ENCODE peak calls at places on chromosomes 12 and 14, in four cellular contexts. One of them, this sample, is unnamed.

GRCh38 chr12:107327783-107328182 is 234.4 kb upstream of the CRY1 start:
- DNase-seq in astrocyte of the cerebellum: no peak
- DNase-seq in CD14-positive monocyte: no peak
- DNase-seq in PC-9: no peak
- DNase-seq in this sample: peak

GRCh38 chr14:104542871-104543830 is 36.4 kb upstream of the C14orf180 start:
- DNase-seq in astrocyte of the cerebellum: no peak
- DNase-seq in CD14-positive monocyte: peak
- DNase-seq in PC-9: no peak
- DNase-seq in this sample: no peak

GRCh38 chr14:61563880-61564622 is 131.3 kb upstream of the HIF1A start:
- DNase-seq in astrocyte of the cerebellum: no peak
- DNase-seq in CD14-positive monocyte: no peak
- DNase-seq in PC-9: no peak
- DNase-seq in this sample: no peak

GRCh38 chr12:77625441-77625840 is 205.3 kb upstream of the NAV3 start:
- DNase-seq in astrocyte of the cerebellum: peak
- DNase-seq in CD14-positive monocyte: no peak
- DNase-seq in PC-9: no peak
- DNase-seq in this sample: peak

GRCh38 chr14:61646366-61647101 is 48.8 kb upstream of the HIF1A start:
- DNase-seq in astrocyte of the cerebellum: no peak
- DNase-seq in CD14-positive monocyte: no peak
- DNase-seq in PC-9: no peak
- DNase-seq in this sample: peak

GRCh38 chr14:37594238-37594915 is 672 bp downstream of the FOXA1 start:
- DNase-seq in astrocyte of the cerebellum: peak
- DNase-seq in CD14-positive monocyte: no peak
- DNase-seq in PC-9: peak
- DNase-seq in this sample: peak

GRCh38 chr14:37591311-37591940 is 3.6 kb downstream of the FOXA1 start:
- DNase-seq in astrocyte of the cerebellum: no peak
- DNase-seq in CD14-positive monocyte: no peak
- DNase-seq in PC-9: no peak
- DNase-seq in this sample: no peak

GRCh38 chr12:55737581-55738112 is 5.3 kb upstream of the GDF11 start:
- DNase-seq in astrocyte of the cerebellum: no peak
- DNase-seq in CD14-positive monocyte: no peak
- DNase-seq in PC-9: no peak
- DNase-seq in this sample: no peak

GRCh38 chr14:92540472-92541048 is 27.0 kb downstream of the RIN3 start:
- DNase-seq in astrocyte of the cerebellum: peak
- DNase-seq in CD14-positive monocyte: peak
- DNase-seq in PC-9: peak
- DNase-seq in this sample: peak

GRCh38 chr12:122942609-122943008 is 23.7 kb downstream of the ABCB9 start:
- DNase-seq in astrocyte of the cerebellum: no peak
- DNase-seq in CD14-positive monocyte: no peak
- DNase-seq in PC-9: peak
- DNase-seq in this sample: no peak

GRCh38 chr12:113314121-113314529 is 20.8 kb downstream of the SLC8B1 start:
- DNase-seq in astrocyte of the cerebellum: no peak
- DNase-seq in CD14-positive monocyte: no peak
- DNase-seq in PC-9: no peak
- DNase-seq in this sample: no peak

GRCh38 chr14:81449576-81449975 is 49.5 kb upstream of the STON2 start:
- DNase-seq in astrocyte of the cerebellum: no peak
- DNase-seq in CD14-positive monocyte: no peak
- DNase-seq in PC-9: no peak
- DNase-seq in this sample: no peak

GRCh38 chr14:58663494-58664111 is 25.8 kb downstream of the DACT1 start:
- DNase-seq in astrocyte of the cerebellum: peak
- DNase-seq in CD14-positive monocyte: no peak
- DNase-seq in PC-9: no peak
- DNase-seq in this sample: peak

GRCh38 chr14:61822458-61822857 is 60.2 kb downstream of the SNAPC1 start:
- DNase-seq in astrocyte of the cerebellum: no peak
- DNase-seq in CD14-positive monocyte: no peak
- DNase-seq in PC-9: no peak
- DNase-seq in this sample: no peak

GRCh38 chr12:92295523-92295922 is 149.9 kb upstream of the BTG1 start:
- DNase-seq in astrocyte of the cerebellum: no peak
- DNase-seq in CD14-positive monocyte: no peak
- DNase-seq in PC-9: no peak
- DNase-seq in this sample: peak

GRCh38 chr12:26293612-26294011 is 98.2 kb downstream of the SSPN start:
- DNase-seq in astrocyte of the cerebellum: no peak
- DNase-seq in CD14-positive monocyte: no peak
- DNase-seq in PC-9: peak
- DNase-seq in this sample: no peak

GRCh38 chr12:130770413-130771028 is 54.4 kb upstream of the RIMBP2 start:
- DNase-seq in astrocyte of the cerebellum: no peak
- DNase-seq in CD14-positive monocyte: no peak
- DNase-seq in PC-9: no peak
- DNase-seq in this sample: no peak

GRCh38 chr14:64444984-64445845 is 20.1 kb upstream of the AKAP5 start:
- DNase-seq in astrocyte of the cerebellum: peak
- DNase-seq in CD14-positive monocyte: no peak
- DNase-seq in PC-9: no peak
- DNase-seq in this sample: peak

GRCh38 chr12:32265461-32265860 is 133.9 kb upstream of the FGD4 start:
- DNase-seq in astrocyte of the cerebellum: no peak
- DNase-seq in CD14-positive monocyte: no peak
- DNase-seq in PC-9: no peak
- DNase-seq in this sample: no peak
- TF ChIP-seq CTCF in astrocyte of the cerebellum: no peak
- TF ChIP-seq CTCF in CD14-positive monocyte: no peak
- TF ChIP-seq CTCF in PC-9: no peak
- TF ChIP-seq CTCF in this sample: no peak

GRCh38 chr12:40446385-40446784 is 221.6 kb downstream of the LRRK2 start:
- DNase-seq in astrocyte of the cerebellum: no peak
- DNase-seq in CD14-positive monocyte: no peak
- DNase-seq in PC-9: no peak
- DNase-seq in this sample: peak
- TF ChIP-seq CTCF in astrocyte of the cerebellum: peak
- TF ChIP-seq CTCF in CD14-positive monocyte: peak
- TF ChIP-seq CTCF in PC-9: peak
- TF ChIP-seq CTCF in this sample: peak

GRCh38 chr12:34347367-34347766 is 325.1 kb downstream of the ALG10 start:
- DNase-seq in astrocyte of the cerebellum: no peak
- DNase-seq in CD14-positive monocyte: no peak
- DNase-seq in PC-9: peak
- DNase-seq in this sample: no peak
- TF ChIP-seq CTCF in astrocyte of the cerebellum: no peak
- TF ChIP-seq CTCF in CD14-positive monocyte: no peak
- TF ChIP-seq CTCF in PC-9: peak
- TF ChIP-seq CTCF in this sample: no peak

GRCh38 chr12:119036878-119037493 is 55.6 kb downstream of the SRRM4 start:
- DNase-seq in astrocyte of the cerebellum: no peak
- DNase-seq in CD14-positive monocyte: no peak
- DNase-seq in PC-9: no peak
- DNase-seq in this sample: peak
- TF ChIP-seq CTCF in astrocyte of the cerebellum: peak
- TF ChIP-seq CTCF in CD14-positive monocyte: peak
- TF ChIP-seq CTCF in PC-9: peak
- TF ChIP-seq CTCF in this sample: peak

GRCh38 chr14:53808042-53808441 is 148.6 kb downstream of the BMP4 start:
- DNase-seq in astrocyte of the cerebellum: no peak
- DNase-seq in CD14-positive monocyte: no peak
- DNase-seq in PC-9: no peak
- DNase-seq in this sample: peak

GRCh38 chr14:53807108-53807507 is 149.5 kb downstream of the BMP4 start:
- DNase-seq in astrocyte of the cerebellum: no peak
- DNase-seq in CD14-positive monocyte: no peak
- DNase-seq in PC-9: no peak
- DNase-seq in this sample: no peak

GRCh38 chr14:53810221-53810620 is 146.4 kb downstream of the BMP4 start:
- DNase-seq in astrocyte of the cerebellum: no peak
- DNase-seq in CD14-positive monocyte: no peak
- DNase-seq in PC-9: no peak
- DNase-seq in this sample: no peak

DNA sequence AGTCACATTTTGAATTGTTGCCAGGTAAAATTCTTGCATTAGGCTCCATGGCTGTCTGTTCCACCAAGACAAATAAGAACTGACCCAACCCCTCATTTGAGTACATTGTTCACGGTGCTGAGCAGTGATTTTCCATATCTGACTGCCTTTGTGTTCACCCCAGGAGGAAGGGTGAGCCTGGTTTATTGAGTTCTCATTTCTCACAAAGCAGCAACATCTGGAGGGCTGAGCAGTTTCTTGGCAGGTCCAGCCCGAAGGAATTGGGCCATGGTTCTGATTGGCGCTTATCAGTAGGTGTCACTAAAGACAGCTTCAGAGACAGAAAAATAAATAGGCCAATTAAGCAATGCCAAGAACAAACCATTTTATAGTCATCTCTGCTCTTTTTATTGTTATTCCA is 149.0 kb downstream of the BMP4 start:
- DNase-seq in astrocyte of the cerebellum: no peak
- DNase-seq in CD14-positive monocyte: no peak
- DNase-seq in PC-9: no peak
- DNase-seq in this sample: peak
- TF ChIP-seq CTCF in astrocyte of the cerebellum: no peak
- TF ChIP-seq CTCF in CD14-positive monocyte: no peak
- TF ChIP-seq CTCF in PC-9: no peak
- TF ChIP-seq CTCF in this sample: no peak

DNA sequence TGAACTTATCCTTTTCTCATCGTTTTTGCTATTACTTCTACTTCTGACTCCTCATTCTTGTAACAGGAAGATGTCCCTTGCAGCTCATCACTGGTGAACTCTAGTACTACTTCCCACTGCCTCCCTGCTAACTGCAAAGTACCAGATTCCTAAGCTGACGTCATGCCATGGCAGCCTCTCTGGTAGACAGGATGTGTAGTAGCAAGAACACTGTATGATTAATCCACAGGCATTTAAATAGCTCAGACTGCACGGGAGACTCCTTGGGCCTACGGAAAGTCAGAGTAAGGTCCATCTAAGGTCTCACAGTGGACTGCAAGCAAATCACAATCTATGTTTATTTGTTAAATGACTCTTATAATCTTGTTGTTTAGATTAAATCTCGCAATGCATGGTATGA is 43.5 kb downstream of the DNAI7 start:
- DNase-seq in astrocyte of the cerebellum: peak
- DNase-seq in CD14-positive monocyte: no peak
- DNase-seq in PC-9: no peak
- DNase-seq in this sample: peak
- TF ChIP-seq CTCF in astrocyte of the cerebellum: no peak
- TF ChIP-seq CTCF in CD14-positive monocyte: no peak
- TF ChIP-seq CTCF in PC-9: no peak
- TF ChIP-seq CTCF in this sample: no peak

GRCh38 chr14:22657861-22658260 is 13.7 kb upstream of the OR6J1 start:
- DNase-seq in astrocyte of the cerebellum: peak
- DNase-seq in CD14-positive monocyte: no peak
- DNase-seq in PC-9: peak
- DNase-seq in this sample: peak
- TF ChIP-seq CTCF in astrocyte of the cerebellum: peak
- TF ChIP-seq CTCF in CD14-positive monocyte: peak
- TF ChIP-seq CTCF in PC-9: peak
- TF ChIP-seq CTCF in this sample: peak